ENCODE peak calls at places on chromosome 4, in ten cellular contexts. E is OCI-M1; W is NCI-H510A treated with DMSO at 0.1 percent for 48 hours; R is stimulated activated CD4-positive, alpha-beta T cell treated with anti-CD3 and anti-CD28 coated beads, Interleukin-15, amount 100 ng/mL, for 1 hour; J is T follicular helper cell; U is Calu3; B is non-pigmented ciliary epithelial cell; T is HEK293T; M is GM12865; Y is iris pigment epithelial cell. V is an unnamed sample.

GRCh38 chr4:170758988-170759387 is 669.2 kb upstream of the AADAT start:
- DNase-seq in Y (no peak), J (no peak), W (no peak), R (no peak), M (peak), U (no peak), T (no peak), E (no peak), B (no peak), V (no peak)

GRCh38 chr4:88360256-88360655 is 18.4 kb upstream of the HERC6 start:
- DNase-seq in T (no peak), U (no peak), B (no peak), W (no peak), J (no peak), R (no peak), E (no peak), Y (no peak), M (no peak), V (no peak)

GRCh38 chr4:27412617-27413016 is 552.0 kb downstream of the STIM2 start:
- DNase-seq in T (no peak), J (no peak), W (no peak), M (no peak), R (no peak), U (no peak), B (no peak), Y (no peak), E (peak), V (no peak)

GRCh38 chr4:101356928-101357327 is 9.6 kb upstream of the PPP3CA start:
- DNase-seq in Y (peak), E (no peak), J (no peak), W (no peak), T (no peak), U (peak), B (peak), R (no peak), M (no peak), V (no peak)

GRCh38 chr4:152620218-152620617 is 59.6 kb downstream of the TMEM154 start:
- DNase-seq in T (no peak), B (no peak), U (no peak), W (no peak), J (no peak), E (peak), M (no peak), R (no peak), Y (no peak), V (no peak)

GRCh38 chr4:158170691-158171455 is 2.0 kb downstream of the GASK1B start:
- DNase-seq in J (no peak), W (no peak), Y (no peak), U (peak), T (no peak), E (no peak), R (no peak), B (no peak), M (peak), V (no peak)

GRCh38 chr4:23202712-23203247 is 510.0 kb downstream of the GBA3 start:
- DNase-seq in Y (no peak), J (no peak), T (no peak), M (no peak), U (peak), E (peak), R (no peak), W (no peak), B (no peak), V (no peak)

GRCh38 chr4:158913766-158914165 is 144.9 kb downstream of the FNIP2 start:
- DNase-seq in U (no peak), M (no peak), J (no peak), B (no peak), W (no peak), T (no peak), R (no peak), Y (no peak), E (no peak), V (no peak)

GRCh38 chr4:7252510-7253340 is 60.4 kb downstream of the SORCS2 start:
- DNase-seq in R (no peak), U (no peak), J (no peak), T (no peak), E (peak), W (no peak), Y (no peak), M (no peak), B (no peak), V (no peak)

GRCh38 chr4:101348367-101348827 is 1.1 kb upstream of the PPP3CA start:
- DNase-seq in T (peak), B (no peak), M (no peak), W (peak), Y (no peak), E (no peak), U (no peak), R (no peak), J (no peak), V (no peak)

GRCh38 chr4:123257563-123257962 is 139.0 kb upstream of the SPRY1 start:
- DNase-seq in T (no peak), E (no peak), R (no peak), B (no peak), Y (no peak), J (no peak), W (no peak), M (no peak), U (no peak), V (no peak)

GRCh38 chr4:56990109-56990508 is 11.4 kb downstream of the POLR2B start:
- DNase-seq in T (no peak), J (no peak), M (no peak), E (peak), U (no peak), B (no peak), W (no peak), Y (peak), R (no peak), V (no peak)

V was measured in CD4-positive, alpha-beta memory T cell.